ENCODE peak calls at places on chromosomes 2 and 18, in five cellular contexts. One of them, this sample, is unnamed.

GRCh38 chr18:10381951-10382350 is 72.5 kb upstream of the APCDD1 start:
- DNase-seq in NCI-H524: peak
- DNase-seq in effector memory CD4-positive, alpha-beta T cell: no peak
- DNase-seq in lower leg skin: no peak
- DNase-seq in activated naive CD4-positive, alpha-beta T cell treated with Interleukin-2 at 50 U/mL for 16 hours: no peak
- DNase-seq in this sample: no peak

GRCh38 chr2:240224676-240225075 is 84.2 kb upstream of the OTOS start:
- DNase-seq in lower leg skin: peak
- DNase-seq in activated naive CD4-positive, alpha-beta T cell treated with Interleukin-2 at 50 U/mL for 16 hours: no peak
- DNase-seq in effector memory CD4-positive, alpha-beta T cell: no peak
- DNase-seq in NCI-H524: no peak
- DNase-seq in this sample: no peak

GRCh38 chr2:128714861-128715312 is 396.2 kb upstream of the HS6ST1 start:
- DNase-seq in effector memory CD4-positive, alpha-beta T cell: no peak
- DNase-seq in NCI-H524: peak
- DNase-seq in activated naive CD4-positive, alpha-beta T cell treated with Interleukin-2 at 50 U/mL for 16 hours: no peak
- DNase-seq in lower leg skin: peak
- DNase-seq in this sample: no peak

GRCh38 chr2:19474128-19474527 is 115.7 kb upstream of the OSR1 start:
- DNase-seq in lower leg skin: no peak
- DNase-seq in effector memory CD4-positive, alpha-beta T cell: peak
- DNase-seq in NCI-H524: no peak
- DNase-seq in activated naive CD4-positive, alpha-beta T cell treated with Interleukin-2 at 50 U/mL for 16 hours: peak
- DNase-seq in this sample: peak

GRCh38 chr2:121969155-121969554 is 213.7 kb downstream of the TSN start:
- DNase-seq in NCI-H524: no peak
- DNase-seq in lower leg skin: no peak
- DNase-seq in effector memory CD4-positive, alpha-beta T cell: no peak
- DNase-seq in activated naive CD4-positive, alpha-beta T cell treated with Interleukin-2 at 50 U/mL for 16 hours: no peak
- DNase-seq in this sample: peak

GRCh38 chr2:58047969-58048368 is 1.4 kb downstream of the VRK2 start:
- DNase-seq in NCI-H524: no peak
- DNase-seq in effector memory CD4-positive, alpha-beta T cell: no peak
- DNase-seq in lower leg skin: no peak
- DNase-seq in activated naive CD4-positive, alpha-beta T cell treated with Interleukin-2 at 50 U/mL for 16 hours: no peak
- DNase-seq in this sample: no peak

GRCh38 chr2:143926731-143927130 is 593.2 kb downstream of the ZEB2 start:
- DNase-seq in activated naive CD4-positive, alpha-beta T cell treated with Interleukin-2 at 50 U/mL for 16 hours: no peak
- DNase-seq in NCI-H524: no peak
- DNase-seq in effector memory CD4-positive, alpha-beta T cell: no peak
- DNase-seq in lower leg skin: no peak
- DNase-seq in this sample: no peak

GRCh38 chr2:95026471-95027368 is 1.2 kb downstream of the MAL start:
- DNase-seq in lower leg skin: no peak
- DNase-seq in NCI-H524: peak
- DNase-seq in activated naive CD4-positive, alpha-beta T cell treated with Interleukin-2 at 50 U/mL for 16 hours: peak
- DNase-seq in effector memory CD4-positive, alpha-beta T cell: no peak
- DNase-seq in this sample: no peak

GRCh38 chr2:68537872-68538271 is 70.5 kb downstream of the APLF start:
- DNase-seq in effector memory CD4-positive, alpha-beta T cell: no peak
- DNase-seq in lower leg skin: no peak
- DNase-seq in NCI-H524: no peak
- DNase-seq in activated naive CD4-positive, alpha-beta T cell treated with Interleukin-2 at 50 U/mL for 16 hours: no peak
- DNase-seq in this sample: no peak

GRCh38 chr18:4806342-4806741 is 351.2 kb upstream of the DLGAP1 start:
- DNase-seq in NCI-H524: no peak
- DNase-seq in activated naive CD4-positive, alpha-beta T cell treated with Interleukin-2 at 50 U/mL for 16 hours: no peak
- DNase-seq in effector memory CD4-positive, alpha-beta T cell: no peak
- DNase-seq in lower leg skin: no peak
- DNase-seq in this sample: no peak

GRCh38 chr2:10831387-10831985 is 18.9 kb upstream of the PDIA6 start:
- DNase-seq in NCI-H524: no peak
- DNase-seq in lower leg skin: no peak
- DNase-seq in activated naive CD4-positive, alpha-beta T cell treated with Interleukin-2 at 50 U/mL for 16 hours: no peak
- DNase-seq in effector memory CD4-positive, alpha-beta T cell: no peak
- DNase-seq in this sample: no peak

GRCh38 chr18:30451976-30452375 is 590.6 kb downstream of the DSC3 start:
- DNase-seq in lower leg skin: no peak
- DNase-seq in NCI-H524: no peak
- DNase-seq in effector memory CD4-positive, alpha-beta T cell: no peak
- DNase-seq in activated naive CD4-positive, alpha-beta T cell treated with Interleukin-2 at 50 U/mL for 16 hours: no peak
- DNase-seq in this sample: no peak

GRCh38 chr2:236928353-236929153 is 157.1 kb upstream of the COPS8 start:
- DNase-seq in effector memory CD4-positive, alpha-beta T cell: no peak
- DNase-seq in NCI-H524: no peak
- DNase-seq in lower leg skin: no peak
- DNase-seq in activated naive CD4-positive, alpha-beta T cell treated with Interleukin-2 at 50 U/mL for 16 hours: no peak
- DNase-seq in this sample: no peak

GRCh38 chr2:230687498-230687897 is 25.1 kb upstream of the CAB39 start:
- DNase-seq in effector memory CD4-positive, alpha-beta T cell: no peak
- DNase-seq in activated naive CD4-positive, alpha-beta T cell treated with Interleukin-2 at 50 U/mL for 16 hours: no peak
- DNase-seq in lower leg skin: no peak
- DNase-seq in NCI-H524: no peak
- DNase-seq in this sample: no peak

GRCh38 chr2:149441255-149441654 is 110.9 kb downstream of the LYPD6 start:
- DNase-seq in effector memory CD4-positive, alpha-beta T cell: no peak
- DNase-seq in lower leg skin: no peak
- DNase-seq in activated naive CD4-positive, alpha-beta T cell treated with Interleukin-2 at 50 U/mL for 16 hours: no peak
- DNase-seq in NCI-H524: no peak
- DNase-seq in this sample: no peak

GRCh38 chr2:8352989-8353388 is 328.9 kb upstream of the ID2 start:
- DNase-seq in lower leg skin: no peak
- DNase-seq in NCI-H524: no peak
- DNase-seq in activated naive CD4-positive, alpha-beta T cell treated with Interleukin-2 at 50 U/mL for 16 hours: no peak
- DNase-seq in effector memory CD4-positive, alpha-beta T cell: no peak
- DNase-seq in this sample: no peak

This sample was measured in tibial nerve.